ENCODE peak calls at places on chromosomes 11 and 22, in ten cellular contexts. B is ovary; U is fibroblast of villous mesenchyme; R is foreskin keratinocyte; I is CD8-positive, alpha-beta T cell; W is AG10803; P is progenitor cell of endocrine pancreas; D is H1; F is nephron progenitor cell; K is heart left ventricle. Y is an unnamed sample.
A peak's percentile ranks its signal among the peaks of the same experiment; 100 is the strongest.

GRCh38 chr22:21939392-21940319 is 13.0 kb downstream of the PPM1F start:
- DNase-seq in B (no peak), U (no peak), R (no peak), I (no peak), W (no peak), P (no peak), D (no peak), F (no peak), K (no peak), Y (no peak)

GRCh38 chr11:74611369-74611861 is 19.0 kb downstream of the POLD3 start:
- DNase-seq in B (no peak), U (peak; percentile 91), R (no peak), I (no peak), W (peak; percentile 95), P (no peak), D (no peak), F (no peak), K (no peak), Y (no peak)

GRCh38 chr11:32266611-32267010 is 168.7 kb downstream of the WT1 start:
- DNase-seq in B (no peak), U (peak; percentile 11), R (no peak), I (no peak), W (no peak), P (no peak), D (no peak), F (no peak), K (no peak), Y (no peak)

GRCh38 chr22:47130883-47131610 is 368.6 kb downstream of the TBC1D22A start:
- DNase-seq in B (no peak), U (no peak), R (no peak), I (no peak), W (no peak), P (no peak), D (no peak), F (no peak), K (no peak), Y (no peak)

GRCh38 chr11:119975561-119976152 is 162.3 kb downstream of the TRIM29 start:
- DNase-seq in B (no peak), U (no peak), R (no peak), I (no peak), W (no peak), P (no peak), D (peak; percentile 39), F (peak; percentile 38), K (no peak), Y (no peak)

GRCh38 chr11:60336767-60337391 is 9.8 kb downstream of the MS4A6E start:
- DNase-seq in B (no peak), U (no peak), R (no peak), I (no peak), W (no peak), P (no peak), D (no peak), F (no peak), K (no peak), Y (no peak)

GRCh38 chr11:40825435-40825834 is 634.0 kb downstream of the LRRC4C start:
- DNase-seq in B (no peak), U (no peak), R (no peak), I (no peak), W (no peak), P (no peak), D (no peak), F (no peak), K (no peak), Y (no peak)

GRCh38 chr11:108871152-108871551 is 206.3 kb downstream of the DDX10 start:
- DNase-seq in B (peak; percentile 32), U (peak; percentile 74), R (no peak), I (no peak), W (peak; percentile 62), P (no peak), D (peak; percentile 39), F (no peak), K (peak; percentile 20), Y (peak; percentile 50)

GRCh38 chr11:119478711-119479285 is 55.8 kb upstream of the THY1 start:
- DNase-seq in B (no peak), U (no peak), R (no peak), I (no peak), W (no peak), P (no peak), D (no peak), F (no peak), K (no peak), Y (no peak)

GRCh38 chr11:29162490-29162889 is 854.3 kb downstream of the KCNA4 start:
- DNase-seq in B (no peak), U (no peak), R (no peak), I (no peak), W (peak; percentile 14), P (no peak), D (no peak), F (no peak), K (no peak), Y (no peak)

GRCh38 chr11:29161216-29161615 is 855.6 kb downstream of the KCNA4 start:
- DNase-seq in B (no peak), U (no peak), R (no peak), I (no peak), W (no peak), P (no peak), D (no peak), F (no peak), K (no peak), Y (no peak)

DNA sequence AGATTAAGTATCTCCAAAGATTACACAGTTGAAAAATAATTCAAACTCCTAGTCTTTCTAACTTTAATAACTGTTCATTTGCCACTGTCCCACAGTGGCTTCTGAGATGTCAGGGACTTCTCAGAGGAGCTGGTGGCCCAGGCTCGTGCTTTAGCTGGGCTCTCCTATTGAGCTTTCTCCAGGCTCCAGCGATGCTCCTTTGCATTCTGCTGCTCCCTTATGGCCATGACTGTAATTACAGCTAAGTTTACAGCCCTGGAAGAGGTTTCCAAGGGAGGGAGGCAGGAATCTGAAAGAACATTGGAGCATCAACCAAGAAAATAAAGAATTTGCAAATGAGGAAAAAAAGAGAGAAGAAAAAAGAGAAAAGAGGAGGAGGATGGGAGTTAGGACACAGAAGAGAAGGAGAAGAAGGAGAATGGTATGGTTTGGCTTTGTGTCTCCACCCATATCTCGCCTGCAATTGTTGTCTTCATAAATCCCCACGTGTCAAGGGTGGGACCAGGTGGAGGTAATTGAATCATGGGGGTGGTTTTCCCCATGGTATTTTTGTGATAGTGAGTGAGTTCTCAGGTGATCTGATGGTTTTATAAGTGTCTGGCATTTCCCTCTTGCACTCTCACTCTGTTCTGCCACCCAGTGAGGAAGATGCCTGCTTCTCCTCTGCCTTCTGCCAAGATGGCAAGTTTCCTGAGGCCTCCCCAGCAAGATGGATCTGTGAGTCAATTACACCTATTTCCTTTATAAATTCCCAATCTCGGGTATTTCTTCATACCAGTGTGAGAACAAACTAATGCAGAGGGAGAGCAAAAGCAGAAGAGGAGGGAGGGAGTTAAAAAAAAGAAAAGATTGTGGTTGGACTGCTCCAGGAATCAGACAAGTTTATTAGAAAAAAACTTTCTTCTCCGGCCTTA is 857.0 kb downstream of the KCNA4 start:
- DNase-seq in B (peak; percentile 16), U (peak; percentile 73), R (peak; percentile 17), I (no peak), W (peak; percentile 73), P (peak; percentile 30), D (peak; percentile 19), F (peak; percentile 50), K (no peak), Y (peak; percentile 70)
- TF ChIP-seq CTCF in B (no peak), U (peak; percentile 78), R (peak; percentile 60), I (no peak), W (peak; percentile 85), P (peak; percentile 76), D (peak; percentile 73), F (peak; percentile 70), K (no peak), Y (peak; percentile 55)

DNA sequence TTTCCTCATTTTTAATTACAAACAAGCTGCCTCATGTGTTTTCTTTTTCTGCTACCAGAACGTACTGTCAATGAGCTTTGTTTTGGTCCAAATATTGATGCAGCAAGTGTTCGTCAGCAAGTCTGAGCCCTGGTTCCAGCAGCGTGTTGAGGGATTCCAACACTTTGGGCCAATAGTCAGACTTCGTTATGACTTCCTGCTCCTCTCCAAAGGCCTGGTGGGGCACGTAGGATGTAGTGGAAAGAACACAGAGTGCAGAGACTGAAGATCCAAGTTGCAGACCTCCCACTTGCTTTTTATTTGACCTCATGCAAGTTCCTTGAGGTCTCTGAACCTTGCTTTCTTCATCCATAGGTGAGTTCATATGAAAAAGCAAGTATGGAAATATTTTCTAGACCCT is 138.2 kb downstream of the BBOX1 start:
- DNase-seq in B (no peak), U (no peak), R (no peak), I (no peak), W (no peak), P (no peak), D (no peak), F (no peak), K (no peak), Y (no peak)
- TF ChIP-seq CTCF in B (no peak), U (no peak), R (no peak), I (no peak), W (no peak), P (no peak), D (no peak), F (no peak), K (no peak), Y (no peak)

GRCh38 chr22:25853902-25854301 is 111.9 kb downstream of the MYO18B start:
- DNase-seq in B (no peak), U (no peak), R (no peak), I (no peak), W (no peak), P (no peak), D (no peak), F (no peak), K (no peak), Y (no peak)
- TF ChIP-seq CTCF in B (no peak), U (no peak), R (peak; percentile 41), I (no peak), W (no peak), P (peak; percentile 35), D (peak; percentile 30), F (peak; percentile 22), K (no peak), Y (no peak)

GRCh38 chr22:34057726-34058125 is 137.4 kb upstream of the LARGE1 start:
- DNase-seq in B (no peak), U (no peak), R (no peak), I (no peak), W (no peak), P (no peak), D (no peak), F (no peak), K (no peak), Y (no peak)

GRCh38 chr22:34055525-34056200 is 135.4 kb upstream of the LARGE1 start:
- DNase-seq in B (no peak), U (no peak), R (no peak), I (no peak), W (peak; percentile 6), P (peak; percentile 12), D (peak; percentile 38), F (peak; percentile 44), K (no peak), Y (no peak)
- TF ChIP-seq CTCF in B (no peak), U (no peak), R (no peak), I (no peak), W (peak; percentile 39), P (peak; percentile 46), D (peak; percentile 75), F (peak; percentile 27), K (no peak), Y (no peak)